ENCODE peak calls at places on chromosomes 13 and 19, in ten cellular contexts. One of them, this sample, is unnamed.
A peak's percentile ranks its signal among the peaks of the same experiment; 100 is the strongest.

GRCh38 chr19:10712041-10712440 is 5.8 kb upstream of the DNM2 start:
- DNase-seq in ovary: no peak
- DNase-seq in thoracic aorta: no peak
- DNase-seq in transverse colon: peak; percentile 44
- DNase-seq in lower lobe of right lung: no peak
- DNase-seq in suprapubic skin: no peak
- DNase-seq in BJ: no peak
- DNase-seq in A673: no peak
- DNase-seq in tibial artery: no peak
- DNase-seq in spleen: no peak
- DNase-seq in this sample: no peak

GRCh38 chr13:42612021-42612765 is 38.2 kb downstream of the TNFSF11 start:
- DNase-seq in ovary: no peak
- DNase-seq in thoracic aorta: no peak
- DNase-seq in transverse colon: no peak
- DNase-seq in lower lobe of right lung: no peak
- DNase-seq in suprapubic skin: no peak
- DNase-seq in BJ: no peak
- DNase-seq in A673: no peak
- DNase-seq in tibial artery: no peak
- DNase-seq in spleen: no peak
- DNase-seq in this sample: no peak

GRCh38 chr13:70297219-70297618 is 189.0 kb upstream of the KLHL1 start:
- DNase-seq in ovary: no peak
- DNase-seq in thoracic aorta: no peak
- DNase-seq in transverse colon: no peak
- DNase-seq in lower lobe of right lung: no peak
- DNase-seq in suprapubic skin: no peak
- DNase-seq in BJ: no peak
- DNase-seq in A673: no peak
- DNase-seq in tibial artery: no peak
- DNase-seq in spleen: peak; percentile 65
- DNase-seq in this sample: no peak

GRCh38 chr19:37999309-38000213 is 92.6 kb downstream of the SIPA1L3 start:
- DNase-seq in ovary: no peak
- DNase-seq in thoracic aorta: no peak
- DNase-seq in transverse colon: no peak
- DNase-seq in lower lobe of right lung: no peak
- DNase-seq in suprapubic skin: no peak
- DNase-seq in BJ: peak; percentile 96
- DNase-seq in A673: no peak
- DNase-seq in tibial artery: peak; percentile 32
- DNase-seq in spleen: no peak
- DNase-seq in this sample: peak; percentile 98

GRCh38 chr13:72763411-72763810 is 18.3 kb downstream of the DIS3 start:
- DNase-seq in ovary: no peak
- DNase-seq in thoracic aorta: no peak
- DNase-seq in transverse colon: no peak
- DNase-seq in lower lobe of right lung: no peak
- DNase-seq in suprapubic skin: no peak
- DNase-seq in BJ: no peak
- DNase-seq in A673: no peak
- DNase-seq in tibial artery: no peak
- DNase-seq in spleen: no peak
- DNase-seq in this sample: no peak

GRCh38 chr19:50266896-50267295 is 62.3 kb downstream of the KCNC3 start:
- DNase-seq in ovary: no peak
- DNase-seq in thoracic aorta: no peak
- DNase-seq in transverse colon: peak; percentile 46
- DNase-seq in lower lobe of right lung: no peak
- DNase-seq in suprapubic skin: no peak
- DNase-seq in BJ: no peak
- DNase-seq in A673: no peak
- DNase-seq in tibial artery: no peak
- DNase-seq in spleen: no peak
- DNase-seq in this sample: no peak

GRCh38 chr13:99265823-99266426 is 7.7 kb upstream of the GPR18 start:
- DNase-seq in ovary: no peak
- DNase-seq in thoracic aorta: no peak
- DNase-seq in transverse colon: no peak
- DNase-seq in lower lobe of right lung: no peak
- DNase-seq in suprapubic skin: no peak
- DNase-seq in BJ: no peak
- DNase-seq in A673: peak; percentile 48
- DNase-seq in tibial artery: no peak
- DNase-seq in spleen: no peak
- DNase-seq in this sample: no peak

GRCh38 chr19:51323481-51323891 is 12.0 kb downstream of the IGLON5 start:
- DNase-seq in ovary: no peak
- DNase-seq in thoracic aorta: no peak
- DNase-seq in transverse colon: no peak
- DNase-seq in lower lobe of right lung: no peak
- DNase-seq in suprapubic skin: no peak
- DNase-seq in BJ: no peak
- DNase-seq in A673: no peak
- DNase-seq in tibial artery: no peak
- DNase-seq in spleen: peak; percentile 64
- DNase-seq in this sample: no peak

GRCh38 chr19:28424041-28424440 is 788.9 kb downstream of the UQCRFS1 start:
- DNase-seq in ovary: no peak
- DNase-seq in thoracic aorta: no peak
- DNase-seq in transverse colon: no peak
- DNase-seq in lower lobe of right lung: no peak
- DNase-seq in suprapubic skin: no peak
- DNase-seq in BJ: no peak
- DNase-seq in A673: no peak
- DNase-seq in tibial artery: no peak
- DNase-seq in spleen: no peak
- DNase-seq in this sample: no peak

GRCh38 chr19:35702223-35703012 is 1.9 kb upstream of the ZBTB32 start:
- DNase-seq in ovary: peak; percentile 89
- DNase-seq in thoracic aorta: peak; percentile 88
- DNase-seq in transverse colon: peak; percentile 96
- DNase-seq in lower lobe of right lung: peak; percentile 98
- DNase-seq in suprapubic skin: peak; percentile 99
- DNase-seq in BJ: peak; percentile 83
- DNase-seq in A673: peak; percentile 98
- DNase-seq in tibial artery: peak; percentile 94
- DNase-seq in spleen: peak; percentile 98
- DNase-seq in this sample: peak; percentile 93
- TF ChIP-seq CTCF in ovary: no peak
- TF ChIP-seq CTCF in thoracic aorta: no peak
- TF ChIP-seq CTCF in transverse colon: no peak
- TF ChIP-seq CTCF in lower lobe of right lung: no peak
- TF ChIP-seq CTCF in suprapubic skin: no peak
- TF ChIP-seq CTCF in BJ: no peak
- TF ChIP-seq CTCF in A673: no peak
- TF ChIP-seq CTCF in tibial artery: no peak
- TF ChIP-seq CTCF in spleen: no peak
- TF ChIP-seq CTCF in this sample: no peak

GRCh38 chr19:6424939-6425731 is 524 bp upstream of the KHSRP start:
- DNase-seq in ovary: peak; percentile 99
- DNase-seq in thoracic aorta: peak; percentile 100
- DNase-seq in transverse colon: peak; percentile 100
- DNase-seq in lower lobe of right lung: peak; percentile 99
- DNase-seq in suprapubic skin: peak; percentile 100
- DNase-seq in BJ: peak; percentile 100
- DNase-seq in A673: peak; percentile 100
- DNase-seq in tibial artery: peak; percentile 100
- DNase-seq in spleen: peak; percentile 98
- DNase-seq in this sample: peak; percentile 99
- H3K4me3 ChIP-seq in ovary: peak overlapping the region; percentile 12
- H3K4me3 ChIP-seq in thoracic aorta: peak overlapping the region; percentile 47
- H3K4me3 ChIP-seq in transverse colon: peak overlapping the region; percentile 41
- H3K4me3 ChIP-seq in lower lobe of right lung: peak overlapping the region; percentile 83
- H3K4me3 ChIP-seq in suprapubic skin: peak overlapping the region; percentile 91
- H3K4me3 ChIP-seq in BJ: peak overlapping the region; percentile 16
- H3K4me3 ChIP-seq in A673: peak overlapping the region; percentile 99
- H3K4me3 ChIP-seq in tibial artery: peak overlapping the region; percentile 75
- H3K4me3 ChIP-seq in spleen: peak overlapping the region; percentile 91
- H3K4me3 ChIP-seq in this sample: no peak overlapping the region

DNA sequence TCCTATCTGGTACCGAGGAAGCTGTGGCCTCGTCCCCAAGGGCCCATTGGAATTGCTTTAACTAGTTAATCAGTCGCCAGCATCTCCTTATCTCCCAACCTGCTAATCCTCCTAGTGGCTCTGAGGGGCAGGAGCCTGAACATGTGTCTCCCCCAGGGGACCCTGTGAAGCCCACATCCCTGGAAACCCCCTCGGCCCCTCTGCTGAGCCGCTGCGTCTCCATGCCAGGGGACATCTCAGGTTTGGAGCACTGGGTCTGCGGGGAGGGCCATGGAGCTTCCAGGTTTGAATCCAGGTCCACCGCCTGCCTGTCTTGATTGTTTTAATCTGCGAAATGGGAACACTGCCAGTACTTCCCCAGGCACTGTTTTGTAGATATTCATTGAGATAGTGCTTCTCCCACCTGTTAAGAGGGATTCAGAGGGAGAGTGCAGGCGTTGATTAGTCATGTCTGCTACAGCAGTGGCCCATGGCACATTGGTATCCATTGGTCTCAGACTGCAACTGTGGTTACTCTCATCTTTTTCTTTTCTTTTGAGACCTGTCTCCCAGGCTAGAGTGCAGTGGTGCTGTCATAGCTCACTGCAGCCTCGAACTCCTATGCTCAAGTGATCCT is 6.4 kb downstream of the PNPLA6 start:
- DNase-seq in ovary: no peak
- DNase-seq in thoracic aorta: no peak
- DNase-seq in transverse colon: no peak
- DNase-seq in lower lobe of right lung: no peak
- DNase-seq in suprapubic skin: no peak
- DNase-seq in BJ: no peak
- DNase-seq in A673: no peak
- DNase-seq in tibial artery: no peak
- DNase-seq in spleen: no peak
- DNase-seq in this sample: no peak
- H3K36me3 ChIP-seq in ovary: no peaks in the 10 kb centered on the region
- H3K36me3 ChIP-seq in thoracic aorta: peaks cover 62% of the 10 kb centered on the region
- H3K36me3 ChIP-seq in transverse colon: peaks cover 3% of the 10 kb centered on the region
- H3K36me3 ChIP-seq in lower lobe of right lung: peaks cover 94% of the 10 kb centered on the region
- H3K36me3 ChIP-seq in suprapubic skin: peaks cover 75% of the 10 kb centered on the region
- H3K36me3 ChIP-seq in BJ: peaks cover 36% of the 10 kb centered on the region
- H3K36me3 ChIP-seq in A673: peaks cover 7% of the 10 kb centered on the region
- H3K36me3 ChIP-seq in tibial artery: peaks cover 49% of the 10 kb centered on the region
- H3K36me3 ChIP-seq in spleen: peaks cover 68% of the 10 kb centered on the region
- H3K36me3 ChIP-seq in this sample: peaks cover 9% of the 10 kb centered on the region

DNA sequence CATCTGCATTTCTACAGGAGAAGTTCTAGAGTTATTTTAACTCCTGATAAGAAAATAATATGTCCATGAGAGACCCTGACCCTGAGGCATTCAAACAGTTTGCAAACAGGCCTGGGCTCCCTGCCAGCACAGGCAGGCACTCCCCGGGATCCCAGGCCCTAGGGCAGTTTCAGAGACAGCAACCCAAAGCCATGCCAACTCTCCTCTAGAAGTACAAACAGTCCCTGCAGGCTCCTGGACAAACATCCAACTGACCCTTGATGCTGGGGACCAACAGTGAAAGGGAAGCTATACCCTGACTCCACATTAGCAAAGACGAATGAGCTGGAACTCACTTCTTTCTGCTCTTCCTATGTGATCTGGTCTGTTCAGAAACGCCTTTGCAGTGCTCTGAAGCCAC is 44.8 kb downstream of the CCDC70 start:
- DNase-seq in ovary: no peak
- DNase-seq in thoracic aorta: no peak
- DNase-seq in transverse colon: peak; percentile 16
- DNase-seq in lower lobe of right lung: no peak
- DNase-seq in suprapubic skin: peak; percentile 55
- DNase-seq in BJ: no peak
- DNase-seq in A673: no peak
- DNase-seq in tibial artery: no peak
- DNase-seq in spleen: no peak
- DNase-seq in this sample: no peak
- TF ChIP-seq CTCF in ovary: no peak
- TF ChIP-seq CTCF in thoracic aorta: no peak
- TF ChIP-seq CTCF in transverse colon: no peak
- TF ChIP-seq CTCF in lower lobe of right lung: no peak
- TF ChIP-seq CTCF in suprapubic skin: no peak
- TF ChIP-seq CTCF in BJ: no peak
- TF ChIP-seq CTCF in A673: no peak
- TF ChIP-seq CTCF in tibial artery: no peak
- TF ChIP-seq CTCF in spleen: no peak
- TF ChIP-seq CTCF in this sample: no peak

DNA sequence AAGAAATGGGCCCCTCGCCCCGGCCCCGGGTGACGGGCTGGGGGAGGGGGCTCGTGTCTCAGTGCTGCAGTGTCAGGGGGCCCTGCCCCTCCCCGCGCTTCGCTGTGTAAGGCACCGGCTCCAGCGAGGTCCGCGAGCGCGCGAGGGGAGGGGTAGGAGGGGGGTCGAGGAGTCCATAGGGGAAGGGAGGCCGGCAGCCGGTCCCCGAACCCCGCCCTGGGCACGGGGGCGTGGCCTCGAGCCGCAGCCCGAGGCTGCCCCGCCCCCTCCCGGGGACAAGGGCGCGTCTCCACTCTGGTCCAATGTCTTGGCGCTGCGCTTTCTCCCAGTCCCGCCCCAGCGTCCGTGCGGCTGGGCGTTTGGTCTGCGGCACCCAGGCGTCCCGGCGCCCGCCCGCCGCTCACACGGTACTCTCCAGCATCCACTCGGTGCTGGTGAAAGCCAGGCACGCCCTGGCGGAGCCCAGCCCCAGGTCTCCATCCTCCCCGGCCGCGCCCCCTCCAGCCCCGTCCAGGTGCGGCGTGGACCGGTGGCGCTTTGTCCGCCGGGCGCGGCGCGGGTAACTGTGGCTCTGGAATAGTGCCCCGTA is 11.1 kb downstream of the IFNL1 start:
- DNase-seq in ovary: no peak
- DNase-seq in thoracic aorta: no peak
- DNase-seq in transverse colon: peak; percentile 48
- DNase-seq in lower lobe of right lung: peak; percentile 64
- DNase-seq in suprapubic skin: peak; percentile 74
- DNase-seq in BJ: no peak
- DNase-seq in A673: peak; percentile 28
- DNase-seq in tibial artery: no peak
- DNase-seq in spleen: peak; percentile 73
- DNase-seq in this sample: no peak
- H3K4me3 ChIP-seq in ovary: no peak overlapping the region
- H3K4me3 ChIP-seq in thoracic aorta: no peak overlapping the region
- H3K4me3 ChIP-seq in transverse colon: peak overlapping the region; percentile 33
- H3K4me3 ChIP-seq in lower lobe of right lung: peak overlapping the region; percentile 34
- H3K4me3 ChIP-seq in suprapubic skin: peak overlapping the region; percentile 31
- H3K4me3 ChIP-seq in BJ: no peak overlapping the region
- H3K4me3 ChIP-seq in A673: no peak overlapping the region
- H3K4me3 ChIP-seq in tibial artery: no peak overlapping the region
- H3K4me3 ChIP-seq in spleen: peak overlapping the region; percentile 49
- H3K4me3 ChIP-seq in this sample: no peak overlapping the region